ENCODE peak calls at places on chromosomes 12 and 14, in five cellular contexts. One of them, this sample, is unnamed.

GRCh38 chr14:72404998-72405397 is 472.8 kb downstream of the RGS6 start:
- DNase-seq in coronary artery: no peak
- DNase-seq in HFF-Myc: no peak
- DNase-seq in pancreas: no peak
- DNase-seq in cardiac muscle cell: no peak
- DNase-seq in this sample: no peak

GRCh38 chr12:22802883-22803640 is 178.1 kb downstream of the ETNK1 start:
- DNase-seq in coronary artery: no peak
- DNase-seq in HFF-Myc: no peak
- DNase-seq in pancreas: no peak
- DNase-seq in cardiac muscle cell: no peak
- DNase-seq in this sample: no peak

GRCh38 chr12:74424778-74425177 is 112.9 kb upstream of the ATXN7L3B start:
- DNase-seq in coronary artery: no peak
- DNase-seq in HFF-Myc: no peak
- DNase-seq in pancreas: no peak
- DNase-seq in cardiac muscle cell: no peak
- DNase-seq in this sample: no peak

GRCh38 chr12:25933001-25933400 is 25.5 kb upstream of the RASSF8 start:
- DNase-seq in coronary artery: no peak
- DNase-seq in HFF-Myc: no peak
- DNase-seq in pancreas: no peak
- DNase-seq in cardiac muscle cell: no peak
- DNase-seq in this sample: no peak

GRCh38 chr12:62933220-62933870 is 1.6 kb downstream of the PPM1H start:
- DNase-seq in coronary artery: no peak
- DNase-seq in HFF-Myc: no peak
- DNase-seq in pancreas: peak
- DNase-seq in cardiac muscle cell: no peak
- DNase-seq in this sample: no peak

GRCh38 chr12:103680591-103681065 is 93.6 kb downstream of the STAB2 start:
- DNase-seq in coronary artery: peak
- DNase-seq in HFF-Myc: no peak
- DNase-seq in pancreas: no peak
- DNase-seq in cardiac muscle cell: peak
- DNase-seq in this sample: peak

GRCh38 chr14:93976477-93977057 is at the start of gene ASB2:
- DNase-seq in coronary artery: no peak
- DNase-seq in HFF-Myc: no peak
- DNase-seq in pancreas: no peak
- DNase-seq in cardiac muscle cell: peak
- DNase-seq in this sample: no peak

GRCh38 chr12:1013618-1014489 is 22.8 kb downstream of the ERC1 start:
- DNase-seq in coronary artery: no peak
- DNase-seq in HFF-Myc: peak
- DNase-seq in pancreas: no peak
- DNase-seq in cardiac muscle cell: peak
- DNase-seq in this sample: peak

GRCh38 chr12:4719821-4720636 is at the start of gene GALNT8:
- DNase-seq in coronary artery: no peak
- DNase-seq in HFF-Myc: no peak
- DNase-seq in pancreas: no peak
- DNase-seq in cardiac muscle cell: no peak
- DNase-seq in this sample: no peak

GRCh38 chr14:57749267-57749666 is 116.6 kb downstream of the SLC35F4 start:
- DNase-seq in coronary artery: no peak
- DNase-seq in HFF-Myc: no peak
- DNase-seq in pancreas: no peak
- DNase-seq in cardiac muscle cell: peak
- DNase-seq in this sample: peak

GRCh38 chr12:11347810-11348209 is 37.6 kb upstream of the PRB4 start:
- DNase-seq in coronary artery: no peak
- DNase-seq in HFF-Myc: no peak
- DNase-seq in pancreas: no peak
- DNase-seq in cardiac muscle cell: no peak
- DNase-seq in this sample: no peak

GRCh38 chr12:132215644-132215989 is 71.4 kb downstream of the NOC4L start:
- DNase-seq in coronary artery: no peak
- DNase-seq in HFF-Myc: no peak
- DNase-seq in pancreas: no peak
- DNase-seq in cardiac muscle cell: no peak
- DNase-seq in this sample: no peak

GRCh38 chr14:66920196-66920595 is 269.0 kb upstream of the GARIN2 start:
- DNase-seq in coronary artery: no peak
- DNase-seq in HFF-Myc: no peak
- DNase-seq in pancreas: no peak
- DNase-seq in cardiac muscle cell: peak
- DNase-seq in this sample: peak

GRCh38 chr12:75725505-75726120 is 214.2 kb upstream of the KRR1 start:
- DNase-seq in coronary artery: no peak
- DNase-seq in HFF-Myc: peak
- DNase-seq in pancreas: no peak
- DNase-seq in cardiac muscle cell: peak
- DNase-seq in this sample: no peak
- TF ChIP-seq CTCF in coronary artery: no peak
- TF ChIP-seq CTCF in HFF-Myc: no peak
- TF ChIP-seq CTCF in pancreas: no peak
- TF ChIP-seq CTCF in cardiac muscle cell: peak
- TF ChIP-seq CTCF in this sample: peak

GRCh38 chr12:114682101-114682919 is 1.7 kb downstream of the TBX3 start:
- DNase-seq in coronary artery: no peak
- DNase-seq in HFF-Myc: no peak
- DNase-seq in pancreas: no peak
- DNase-seq in cardiac muscle cell: no peak
- DNase-seq in this sample: no peak

GRCh38 chr12:114679942-114680341 is 4.0 kb downstream of the TBX3 start:
- DNase-seq in coronary artery: no peak
- DNase-seq in HFF-Myc: no peak
- DNase-seq in pancreas: no peak
- DNase-seq in cardiac muscle cell: no peak
- DNase-seq in this sample: peak

GRCh38 chr12:114682920-114683708 is 861 bp downstream of the TBX3 start:
- DNase-seq in coronary artery: no peak
- DNase-seq in HFF-Myc: no peak
- DNase-seq in pancreas: no peak
- DNase-seq in cardiac muscle cell: no peak
- DNase-seq in this sample: peak

GRCh38 chr12:114680498-114681148 is 3.4 kb downstream of the TBX3 start:
- DNase-seq in coronary artery: no peak
- DNase-seq in HFF-Myc: no peak
- DNase-seq in pancreas: no peak
- DNase-seq in cardiac muscle cell: no peak
- DNase-seq in this sample: no peak

DNA sequence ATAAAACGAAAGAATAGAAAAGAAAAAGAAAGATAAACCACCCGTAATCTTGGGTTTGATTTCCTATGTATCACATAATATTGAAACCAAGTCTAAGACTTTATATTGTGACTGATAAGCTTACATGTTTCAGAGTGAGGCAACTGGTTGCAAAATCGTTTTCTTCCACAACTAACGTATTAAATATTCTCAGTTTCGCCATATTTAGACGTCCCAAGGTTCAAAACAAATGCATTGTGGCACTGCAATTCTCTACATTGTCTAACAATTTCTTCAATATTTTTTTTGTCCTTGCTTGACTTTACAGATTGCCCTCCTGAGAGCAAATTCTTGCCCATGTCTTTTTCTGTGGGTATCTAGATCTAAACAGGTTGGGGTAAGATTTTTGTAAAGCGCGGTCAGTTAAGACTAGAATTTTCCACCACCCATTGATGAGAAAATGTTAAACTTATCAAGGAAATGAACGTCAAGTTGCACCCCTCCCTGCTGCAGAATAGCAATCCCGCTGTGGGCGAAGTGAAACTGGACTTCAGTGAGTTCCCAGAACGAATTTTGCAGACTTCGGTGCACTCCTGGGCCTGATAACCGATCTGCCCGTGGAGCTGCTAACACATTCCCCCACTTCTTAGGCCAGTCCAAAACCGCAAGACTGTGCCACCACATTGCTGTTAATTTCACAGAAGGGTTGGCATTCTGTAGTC is 2.7 kb downstream of the TBX3 start:
- DNase-seq in coronary artery: no peak
- DNase-seq in HFF-Myc: no peak
- DNase-seq in pancreas: no peak
- DNase-seq in cardiac muscle cell: peak
- DNase-seq in this sample: peak
- H3K4me3 ChIP-seq in coronary artery: peak
- H3K4me3 ChIP-seq in HFF-Myc: peak
- H3K4me3 ChIP-seq in pancreas: no peak
- H3K4me3 ChIP-seq in cardiac muscle cell: peak
- H3K4me3 ChIP-seq in this sample: peak

GRCh38 chr12:125068391-125068790 is 3.2 kb downstream of the AACS start:
- DNase-seq in coronary artery: no peak
- DNase-seq in HFF-Myc: no peak
- DNase-seq in pancreas: no peak
- DNase-seq in cardiac muscle cell: no peak
- DNase-seq in this sample: no peak
- TF ChIP-seq CTCF in coronary artery: no peak
- TF ChIP-seq CTCF in HFF-Myc: no peak
- TF ChIP-seq CTCF in pancreas: no peak
- TF ChIP-seq CTCF in cardiac muscle cell: no peak
- TF ChIP-seq CTCF in this sample: no peak

GRCh38 chr12:104956870-104957301 is 1.2 kb downstream of the SLC41A2 start:
- DNase-seq in coronary artery: no peak
- DNase-seq in HFF-Myc: no peak
- DNase-seq in pancreas: no peak
- DNase-seq in cardiac muscle cell: peak
- DNase-seq in this sample: no peak
- H3K4me3 ChIP-seq in coronary artery: peak
- H3K4me3 ChIP-seq in HFF-Myc: no peak
- H3K4me3 ChIP-seq in pancreas: no peak
- H3K4me3 ChIP-seq in cardiac muscle cell: no peak
- H3K4me3 ChIP-seq in this sample: no peak

GRCh38 chr14:86865934-86866333 is 1127.0 kb downstream of the GALC start:
- DNase-seq in coronary artery: no peak
- DNase-seq in HFF-Myc: no peak
- DNase-seq in pancreas: no peak
- DNase-seq in cardiac muscle cell: peak
- DNase-seq in this sample: peak
- TF ChIP-seq CTCF in coronary artery: no peak
- TF ChIP-seq CTCF in HFF-Myc: no peak
- TF ChIP-seq CTCF in pancreas: no peak
- TF ChIP-seq CTCF in cardiac muscle cell: peak
- TF ChIP-seq CTCF in this sample: no peak

GRCh38 chr12:51836833-51837184 is 11.7 kb downstream of the FIGNL2 start:
- DNase-seq in coronary artery: no peak
- DNase-seq in HFF-Myc: no peak
- DNase-seq in pancreas: no peak
- DNase-seq in cardiac muscle cell: no peak
- DNase-seq in this sample: no peak
- H3K4me3 ChIP-seq in coronary artery: no peak
- H3K4me3 ChIP-seq in HFF-Myc: no peak
- H3K4me3 ChIP-seq in pancreas: no peak
- H3K4me3 ChIP-seq in cardiac muscle cell: no peak
- H3K4me3 ChIP-seq in this sample: no peak

DNA sequence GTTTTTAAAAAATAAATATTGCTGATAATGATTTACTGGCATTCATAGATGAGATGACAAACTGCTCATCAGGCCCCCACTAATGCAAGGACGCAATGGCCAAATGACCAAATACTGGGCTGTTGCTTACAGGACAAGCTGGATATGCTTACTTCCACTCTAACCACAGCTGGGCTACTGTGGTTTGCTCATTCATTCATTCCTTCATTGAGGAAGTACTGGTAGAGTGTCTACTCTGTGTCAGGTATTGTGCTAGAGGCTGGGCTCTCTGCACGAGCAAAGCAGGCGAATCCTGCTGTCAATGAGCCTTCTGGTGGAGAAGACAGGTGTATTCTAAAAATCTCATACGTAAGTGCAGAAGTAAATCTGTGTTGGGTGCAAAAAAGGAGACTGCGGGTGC is 113.3 kb upstream of the SLC38A2 start:
- DNase-seq in coronary artery: no peak
- DNase-seq in HFF-Myc: no peak
- DNase-seq in pancreas: no peak
- DNase-seq in cardiac muscle cell: no peak
- DNase-seq in this sample: no peak
- TF ChIP-seq CTCF in coronary artery: no peak
- TF ChIP-seq CTCF in HFF-Myc: no peak
- TF ChIP-seq CTCF in pancreas: no peak
- TF ChIP-seq CTCF in cardiac muscle cell: no peak
- TF ChIP-seq CTCF in this sample: no peak

This sample was measured in cardiac fibroblast.